ENCODE peak calls at places on chromosomes 11 and 22, in four cellular contexts. Y is right lobe of liver, M is foreskin keratinocyte, O is heart left ventricle. R is an unnamed sample. For H3K27me3, the result is how much of the 10 kb centered on the place peaks cover.

GRCh38 chr11:34256591-34256990 is 101.2 kb downstream of the ABTB2 start:
- ATAC-seq in Y (no peak), M (no peak), O (peak), R (no peak)

GRCh38 chr11:86606270-86606848 is 66.1 kb downstream of the ME3 start:
- ATAC-seq in Y (no peak), O (peak), M (no peak), R (no peak)

GRCh38 chr11:134384406-134384805 is 27.6 kb downstream of the B3GAT1 start:
- ATAC-seq in M (no peak), Y (no peak), O (no peak), R (no peak)

GRCh38 chr11:128507936-128508335 is 79.4 kb downstream of the ETS1 start:
- ATAC-seq in M (no peak), O (no peak), Y (no peak), R (no peak)

GRCh38 chr22:48720662-48721393 is 1106.8 kb downstream of the BRD1 start:
- ATAC-seq in M (no peak), Y (no peak), O (no peak), R (no peak)

GRCh38 chr11:93842461-93842860 is 8.0 kb downstream of the VSTM5 start:
- ATAC-seq in M (peak), Y (no peak), O (peak), R (no peak)

GRCh38 chr11:93740031-93740801 is 1.1 kb downstream of the TAF1D start:
- ATAC-seq in O (no peak), M (peak), Y (no peak), R (no peak)

GRCh38 chr11:2465201-2466068 is 20.6 kb downstream of the KCNQ1 start:
- ATAC-seq in Y (no peak), O (no peak), M (no peak), R (no peak)

GRCh38 chr11:132033051-132033450 is 662.6 kb downstream of the NTM start:
- ATAC-seq in Y (no peak), O (peak), M (no peak), R (no peak)

GRCh38 chr11:67287355-67288197 is 1.5 kb upstream of the ANKRD13D start:
- ATAC-seq in O (no peak), M (no peak), Y (no peak), R (no peak)

GRCh38 chr11:32056445-32056844 is 34.4 kb upstream of the RCN1 start:
- ATAC-seq in M (no peak), O (no peak), Y (no peak), R (no peak)

GRCh38 chr11:32065865-32066264 is 25.0 kb upstream of the RCN1 start:
- ATAC-seq in Y (no peak), M (no peak), O (no peak), R (no peak)

GRCh38 chr11:32062540-32062939 is 28.3 kb upstream of the RCN1 start:
- ATAC-seq in Y (no peak), M (no peak), O (no peak), R (no peak)

DNA sequence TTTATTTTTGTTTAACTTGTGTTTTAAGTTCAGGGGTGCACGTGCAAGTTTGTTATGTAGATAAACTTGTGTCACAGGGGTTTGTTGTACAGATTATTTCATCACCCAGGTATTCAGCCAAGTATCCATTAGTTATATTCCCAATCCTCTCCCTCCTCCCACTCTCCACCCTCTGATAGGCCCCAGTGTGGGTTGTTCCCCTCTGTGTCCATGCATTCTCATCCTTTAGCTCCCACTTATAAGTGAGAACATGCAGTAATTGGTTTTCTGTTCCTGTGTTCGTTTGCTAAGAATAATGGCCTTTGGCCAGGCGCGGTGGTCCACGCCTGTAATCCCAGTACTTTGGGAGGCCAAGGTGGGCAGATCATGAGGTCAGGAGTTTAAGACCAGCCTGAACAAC is 30.8 kb upstream of the RCN1 start:
- ATAC-seq in O (no peak), Y (no peak), M (no peak), R (no peak)
- H3K27me3 ChIP-seq in O (under half), Y (under half), M (under half), R (under half)

GRCh38 chr11:9692696-9693095 is 28.8 kb downstream of the SWAP70 start:
- ATAC-seq in M (no peak), O (no peak), Y (no peak), R (no peak)

GRCh38 chr11:9691865-9692264 is 28.0 kb downstream of the SWAP70 start:
- ATAC-seq in Y (no peak), M (peak), O (no peak), R (no peak)

GRCh38 chr11:9697766-9698165 is 33.9 kb downstream of the SWAP70 start:
- ATAC-seq in M (no peak), O (no peak), Y (no peak), R (no peak)

GRCh38 chr11:9689721-9690120 is 25.8 kb downstream of the SWAP70 start:
- ATAC-seq in M (peak), O (peak), Y (no peak), R (peak)

DNA sequence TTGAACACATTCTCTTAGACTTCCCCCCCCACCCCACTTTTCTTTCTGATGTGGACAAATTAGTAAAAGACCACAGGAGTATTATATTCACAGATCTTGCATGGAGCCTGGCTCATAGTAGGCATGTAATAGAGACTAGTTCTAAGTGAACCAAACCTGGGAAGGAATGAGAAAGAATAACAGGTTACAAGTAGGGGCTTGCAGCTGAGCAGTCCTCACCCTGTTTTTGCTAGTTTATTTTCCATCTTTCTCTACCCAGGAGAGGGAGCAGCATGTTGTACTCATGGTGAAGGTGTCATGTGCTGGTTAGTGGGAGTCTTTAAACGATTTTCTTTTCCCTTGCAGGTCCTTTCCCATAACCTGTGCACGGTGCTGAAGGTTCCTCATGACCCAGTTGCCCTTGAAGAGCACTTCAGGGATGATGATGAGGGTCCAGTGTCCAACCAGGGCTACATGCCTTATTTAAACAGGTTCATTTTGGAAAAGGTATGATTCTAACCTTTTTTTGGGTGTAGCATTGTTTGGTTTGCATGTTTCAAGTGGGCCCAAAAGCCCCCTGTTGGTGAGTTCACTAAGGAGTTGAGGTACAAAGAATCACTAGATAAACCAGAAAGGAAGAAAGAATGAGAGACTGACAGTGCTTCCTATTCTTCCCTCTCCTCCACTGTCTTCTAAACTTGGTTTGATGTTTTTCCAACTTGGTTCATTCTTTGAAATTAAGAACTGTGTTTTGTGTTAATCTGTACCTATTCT is 30.1 kb downstream of the SWAP70 start:
- ATAC-seq in Y (no peak), M (peak), O (no peak), R (no peak)
- TF ChIP-seq CTCF in Y (no peak), M (peak), O (no peak), R (no peak)

GRCh38 chr11:10397226-10397987 is 57.7 kb upstream of the AMPD3 start:
- ATAC-seq in O (no peak), M (no peak), Y (no peak), R (no peak)

GRCh38 chr11:10394229-10395100 is 60.6 kb upstream of the AMPD3 start:
- ATAC-seq in Y (peak), M (peak), O (no peak), R (peak)

GRCh38 chr11:10396771-10397170 is 58.3 kb upstream of the AMPD3 start:
- ATAC-seq in M (no peak), O (no peak), Y (no peak), R (no peak)

GRCh38 chr11:10392680-10393079 is 62.4 kb upstream of the AMPD3 start:
- ATAC-seq in M (no peak), O (no peak), Y (no peak), R (no peak)

GRCh38 chr11:10395196-10395897 is 59.7 kb upstream of the AMPD3 start:
- ATAC-seq in Y (no peak), M (no peak), O (peak), R (no peak)
- H3K27me3 ChIP-seq in Y (under half), M (under half), O (under half), R (under half)

GRCh38 chr11:103863497-103863896 is 172.9 kb upstream of the DDI1 start:
- ATAC-seq in Y (no peak), O (no peak), M (peak), R (no peak)

GRCh38 chr11:103862049-103862826 is 174.2 kb upstream of the DDI1 start:
- ATAC-seq in M (no peak), Y (no peak), O (no peak), R (no peak)

GRCh38 chr11:103867481-103867880 is 169.0 kb upstream of the DDI1 start:
- ATAC-seq in Y (no peak), M (peak), O (no peak), R (no peak)

GRCh38 chr11:103862827-103863213 is 173.6 kb upstream of the DDI1 start:
- ATAC-seq in M (no peak), Y (no peak), O (no peak), R (no peak)
- TF ChIP-seq CTCF in M (no peak), Y (no peak), O (no peak), R (no peak)

R was measured in gastroesophageal sphincter.